ENCODE peak calls at places on chromosomes 16 and 17, in nine cellular contexts. One of them, this sample, is unnamed.

GRCh38 chr17:41793749-41794602 is 7.5 kb upstream of the JUP start:
- DNase-seq in AML-193: no peak
- DNase-seq in Calu3: no peak
- DNase-seq in A172: no peak
- DNase-seq in left colon: peak; percentile 51
- DNase-seq in M059J: peak; percentile 15
- DNase-seq in H7: peak; percentile 82
- DNase-seq in psoas muscle: no peak
- DNase-seq in NCI-H510A treated with DMSO at 0.1 percent for 48 hours: no peak
- DNase-seq in this sample: no peak

GRCh38 chr17:82374626-82375331 is 3.2 kb downstream of the UTS2R start:
- DNase-seq in AML-193: no peak
- DNase-seq in Calu3: no peak
- DNase-seq in A172: no peak
- DNase-seq in left colon: no peak
- DNase-seq in M059J: no peak
- DNase-seq in H7: peak; percentile 70
- DNase-seq in psoas muscle: peak; percentile 37
- DNase-seq in NCI-H510A treated with DMSO at 0.1 percent for 48 hours: peak; percentile 55
- DNase-seq in this sample: no peak

GRCh38 chr17:72702998-72703397 is 389.5 kb downstream of the SLC39A11 start:
- DNase-seq in AML-193: no peak
- DNase-seq in Calu3: no peak
- DNase-seq in A172: peak; percentile 79
- DNase-seq in left colon: no peak
- DNase-seq in M059J: peak; percentile 81
- DNase-seq in H7: no peak
- DNase-seq in psoas muscle: no peak
- DNase-seq in NCI-H510A treated with DMSO at 0.1 percent for 48 hours: no peak
- DNase-seq in this sample: peak; percentile 53

GRCh38 chr17:80956321-80957190 is 35.1 kb upstream of the CHMP6 start:
- DNase-seq in AML-193: no peak
- DNase-seq in Calu3: no peak
- DNase-seq in A172: no peak
- DNase-seq in left colon: no peak
- DNase-seq in M059J: no peak
- DNase-seq in H7: peak; percentile 62
- DNase-seq in psoas muscle: peak; percentile 49
- DNase-seq in NCI-H510A treated with DMSO at 0.1 percent for 48 hours: no peak
- DNase-seq in this sample: no peak

GRCh38 chr17:32281011-32281451 is 15.4 kb downstream of the RHBDL3 start:
- DNase-seq in AML-193: no peak
- DNase-seq in Calu3: peak; percentile 12
- DNase-seq in A172: no peak
- DNase-seq in left colon: no peak
- DNase-seq in M059J: no peak
- DNase-seq in H7: peak; percentile 84
- DNase-seq in psoas muscle: peak; percentile 66
- DNase-seq in NCI-H510A treated with DMSO at 0.1 percent for 48 hours: no peak
- DNase-seq in this sample: no peak

GRCh38 chr16:48561960-48562393 is 48.0 kb downstream of the N4BP1 start:
- DNase-seq in AML-193: no peak
- DNase-seq in Calu3: no peak
- DNase-seq in A172: no peak
- DNase-seq in left colon: no peak
- DNase-seq in M059J: peak; percentile 52
- DNase-seq in H7: no peak
- DNase-seq in psoas muscle: no peak
- DNase-seq in NCI-H510A treated with DMSO at 0.1 percent for 48 hours: no peak
- DNase-seq in this sample: no peak

GRCh38 chr16:89847930-89848297 is 19.6 kb downstream of the SPIRE2 start:
- DNase-seq in AML-193: no peak
- DNase-seq in Calu3: no peak
- DNase-seq in A172: no peak
- DNase-seq in left colon: peak; percentile 57
- DNase-seq in M059J: no peak
- DNase-seq in H7: peak; percentile 62
- DNase-seq in psoas muscle: no peak
- DNase-seq in NCI-H510A treated with DMSO at 0.1 percent for 48 hours: no peak
- DNase-seq in this sample: no peak

GRCh38 chr17:49798738-49799137 is 10.3 kb downstream of the KAT7 start:
- DNase-seq in AML-193: no peak
- DNase-seq in Calu3: no peak
- DNase-seq in A172: no peak
- DNase-seq in left colon: no peak
- DNase-seq in M059J: no peak
- DNase-seq in H7: no peak
- DNase-seq in psoas muscle: no peak
- DNase-seq in NCI-H510A treated with DMSO at 0.1 percent for 48 hours: no peak
- DNase-seq in this sample: no peak

GRCh38 chr17:42843358-42843934 is 934 bp upstream of the AOC2 start:
- DNase-seq in AML-193: peak; percentile 73
- DNase-seq in Calu3: peak; percentile 61
- DNase-seq in A172: peak; percentile 66
- DNase-seq in left colon: no peak
- DNase-seq in M059J: peak; percentile 59
- DNase-seq in H7: peak; percentile 91
- DNase-seq in psoas muscle: no peak
- DNase-seq in NCI-H510A treated with DMSO at 0.1 percent for 48 hours: peak; percentile 63
- DNase-seq in this sample: peak; percentile 63

GRCh38 chr16:56041556-56042140 is 149.6 kb upstream of the GNAO1 start:
- DNase-seq in AML-193: no peak
- DNase-seq in Calu3: peak; percentile 53
- DNase-seq in A172: peak; percentile 0
- DNase-seq in left colon: peak; percentile 6
- DNase-seq in M059J: peak; percentile 56
- DNase-seq in H7: peak; percentile 66
- DNase-seq in psoas muscle: no peak
- DNase-seq in NCI-H510A treated with DMSO at 0.1 percent for 48 hours: peak; percentile 20
- DNase-seq in this sample: peak; percentile 31

GRCh38 chr17:41695954-41696720 is 7.5 kb downstream of the EIF1 start:
- DNase-seq in AML-193: peak; percentile 93
- DNase-seq in Calu3: peak; percentile 84
- DNase-seq in A172: peak; percentile 71
- DNase-seq in left colon: peak; percentile 39
- DNase-seq in M059J: peak; percentile 86
- DNase-seq in H7: peak; percentile 81
- DNase-seq in psoas muscle: no peak
- DNase-seq in NCI-H510A treated with DMSO at 0.1 percent for 48 hours: peak; percentile 86
- DNase-seq in this sample: peak; percentile 73

GRCh38 chr17:43871947-43872690 is 25.1 kb downstream of the CD300LG start:
- DNase-seq in AML-193: no peak
- DNase-seq in Calu3: peak; percentile 66
- DNase-seq in A172: no peak
- DNase-seq in left colon: peak; percentile 84
- DNase-seq in M059J: peak; percentile 20
- DNase-seq in H7: peak; percentile 7
- DNase-seq in psoas muscle: no peak
- DNase-seq in NCI-H510A treated with DMSO at 0.1 percent for 48 hours: no peak
- DNase-seq in this sample: peak; percentile 36

GRCh38 chr16:33059206-33059605 is 134.8 kb upstream of the TP53TG3C start:
- DNase-seq in AML-193: no peak
- DNase-seq in Calu3: no peak
- DNase-seq in A172: no peak
- DNase-seq in left colon: no peak
- DNase-seq in M059J: no peak
- DNase-seq in H7: no peak
- DNase-seq in psoas muscle: peak; percentile 17
- DNase-seq in NCI-H510A treated with DMSO at 0.1 percent for 48 hours: no peak
- DNase-seq in this sample: no peak

GRCh38 chr16:19601083-19601976 is 45.8 kb downstream of the VPS35L start:
- DNase-seq in AML-193: peak; percentile 30
- DNase-seq in Calu3: peak; percentile 60
- DNase-seq in A172: peak; percentile 45
- DNase-seq in left colon: peak; percentile 22
- DNase-seq in M059J: peak; percentile 19
- DNase-seq in H7: peak; percentile 65
- DNase-seq in psoas muscle: no peak
- DNase-seq in NCI-H510A treated with DMSO at 0.1 percent for 48 hours: peak; percentile 57
- DNase-seq in this sample: peak; percentile 47

GRCh38 chr17:78510141-78510935 is 66.9 kb downstream of the DNAH17 start:
- DNase-seq in AML-193: no peak
- DNase-seq in Calu3: no peak
- DNase-seq in A172: no peak
- DNase-seq in left colon: no peak
- DNase-seq in M059J: no peak
- DNase-seq in H7: peak; percentile 39
- DNase-seq in psoas muscle: no peak
- DNase-seq in NCI-H510A treated with DMSO at 0.1 percent for 48 hours: no peak
- DNase-seq in this sample: no peak

GRCh38 chr17:41691031-41691777 is 2.5 kb downstream of the EIF1 start:
- DNase-seq in AML-193: no peak
- DNase-seq in Calu3: no peak
- DNase-seq in A172: no peak
- DNase-seq in left colon: no peak
- DNase-seq in M059J: no peak
- DNase-seq in H7: no peak
- DNase-seq in psoas muscle: no peak
- DNase-seq in NCI-H510A treated with DMSO at 0.1 percent for 48 hours: no peak
- DNase-seq in this sample: no peak

GRCh38 chr17:79707931-79708891 is 22.5 kb upstream of the ENPP7 start:
- DNase-seq in AML-193: peak; percentile 46
- DNase-seq in Calu3: peak; percentile 69
- DNase-seq in A172: peak; percentile 32
- DNase-seq in left colon: peak; percentile 50
- DNase-seq in M059J: no peak
- DNase-seq in H7: peak; percentile 91
- DNase-seq in psoas muscle: no peak
- DNase-seq in NCI-H510A treated with DMSO at 0.1 percent for 48 hours: peak; percentile 32
- DNase-seq in this sample: peak; percentile 73

GRCh38 chr16:79339863-79340262 is 260.7 kb downstream of the MAF start:
- DNase-seq in AML-193: no peak
- DNase-seq in Calu3: no peak
- DNase-seq in A172: no peak
- DNase-seq in left colon: no peak
- DNase-seq in M059J: no peak
- DNase-seq in H7: no peak
- DNase-seq in psoas muscle: no peak
- DNase-seq in NCI-H510A treated with DMSO at 0.1 percent for 48 hours: no peak
- DNase-seq in this sample: no peak

GRCh38 chr17:17051380-17051779 is 9.1 kb downstream of the MPRIP start:
- DNase-seq in AML-193: no peak
- DNase-seq in Calu3: no peak
- DNase-seq in A172: no peak
- DNase-seq in left colon: no peak
- DNase-seq in M059J: no peak
- DNase-seq in H7: peak; percentile 33
- DNase-seq in psoas muscle: no peak
- DNase-seq in NCI-H510A treated with DMSO at 0.1 percent for 48 hours: no peak
- DNase-seq in this sample: no peak

GRCh38 chr16:17275076-17275732 is 195.6 kb downstream of the XYLT1 start:
- DNase-seq in AML-193: no peak
- DNase-seq in Calu3: peak; percentile 83
- DNase-seq in A172: no peak
- DNase-seq in left colon: peak; percentile 90
- DNase-seq in M059J: peak; percentile 83
- DNase-seq in H7: no peak
- DNase-seq in psoas muscle: no peak
- DNase-seq in NCI-H510A treated with DMSO at 0.1 percent for 48 hours: peak; percentile 65
- DNase-seq in this sample: no peak

GRCh38 chr17:65698381-65699061 is 137.1 kb upstream of the AXIN2 start:
- DNase-seq in AML-193: no peak
- DNase-seq in Calu3: no peak
- DNase-seq in A172: peak; percentile 16
- DNase-seq in left colon: no peak
- DNase-seq in M059J: no peak
- DNase-seq in H7: no peak
- DNase-seq in psoas muscle: no peak
- DNase-seq in NCI-H510A treated with DMSO at 0.1 percent for 48 hours: no peak
- DNase-seq in this sample: no peak

GRCh38 chr17:80528521-80528920 is 16.1 kb upstream of the RPTOR start:
- DNase-seq in AML-193: no peak
- DNase-seq in Calu3: no peak
- DNase-seq in A172: no peak
- DNase-seq in left colon: no peak
- DNase-seq in M059J: no peak
- DNase-seq in H7: peak; percentile 65
- DNase-seq in psoas muscle: no peak
- DNase-seq in NCI-H510A treated with DMSO at 0.1 percent for 48 hours: no peak
- DNase-seq in this sample: no peak

GRCh38 chr17:31803494-31804213 is 55.4 kb downstream of the COPRS start:
- DNase-seq in AML-193: no peak
- DNase-seq in Calu3: no peak
- DNase-seq in A172: no peak
- DNase-seq in left colon: peak; percentile 18
- DNase-seq in M059J: peak; percentile 35
- DNase-seq in H7: no peak
- DNase-seq in psoas muscle: no peak
- DNase-seq in NCI-H510A treated with DMSO at 0.1 percent for 48 hours: peak; percentile 16
- DNase-seq in this sample: peak; percentile 31

GRCh38 chr16:59758848-59759247 is 1024.7 kb upstream of the GOT2 start:
- DNase-seq in AML-193: no peak
- DNase-seq in Calu3: no peak
- DNase-seq in A172: no peak
- DNase-seq in left colon: no peak
- DNase-seq in M059J: peak; percentile 65
- DNase-seq in H7: no peak
- DNase-seq in psoas muscle: no peak
- DNase-seq in NCI-H510A treated with DMSO at 0.1 percent for 48 hours: no peak
- DNase-seq in this sample: peak; percentile 38

GRCh38 chr16:21652451-21652850 is at the start of gene IGSF6:
- DNase-seq in AML-193: peak; percentile 36
- DNase-seq in Calu3: no peak
- DNase-seq in A172: no peak
- DNase-seq in left colon: no peak
- DNase-seq in M059J: no peak
- DNase-seq in H7: no peak
- DNase-seq in psoas muscle: no peak
- DNase-seq in NCI-H510A treated with DMSO at 0.1 percent for 48 hours: no peak
- DNase-seq in this sample: no peak

GRCh38 chr16:56960681-56961281 is 969 bp upstream of the CETP start:
- DNase-seq in AML-193: no peak
- DNase-seq in Calu3: no peak
- DNase-seq in A172: no peak
- DNase-seq in left colon: no peak
- DNase-seq in M059J: peak; percentile 39
- DNase-seq in H7: no peak
- DNase-seq in psoas muscle: peak; percentile 21
- DNase-seq in NCI-H510A treated with DMSO at 0.1 percent for 48 hours: no peak
- DNase-seq in this sample: no peak

GRCh38 chr16:62738631-62739030 is 702.4 kb upstream of the CDH8 start:
- DNase-seq in AML-193: no peak
- DNase-seq in Calu3: no peak
- DNase-seq in A172: no peak
- DNase-seq in left colon: no peak
- DNase-seq in M059J: no peak
- DNase-seq in H7: no peak
- DNase-seq in psoas muscle: no peak
- DNase-seq in NCI-H510A treated with DMSO at 0.1 percent for 48 hours: no peak
- DNase-seq in this sample: no peak

GRCh38 chr16:878071-878784 is 77.7 kb upstream of the GNG13 start:
- DNase-seq in AML-193: no peak
- DNase-seq in Calu3: no peak
- DNase-seq in A172: no peak
- DNase-seq in left colon: no peak
- DNase-seq in M059J: peak; percentile 10
- DNase-seq in H7: peak; percentile 92
- DNase-seq in psoas muscle: peak; percentile 46
- DNase-seq in NCI-H510A treated with DMSO at 0.1 percent for 48 hours: no peak
- DNase-seq in this sample: no peak

GRCh38 chr17:80666867-80667266 is 122.2 kb downstream of the RPTOR start:
- DNase-seq in AML-193: no peak
- DNase-seq in Calu3: no peak
- DNase-seq in A172: no peak
- DNase-seq in left colon: no peak
- DNase-seq in M059J: no peak
- DNase-seq in H7: no peak
- DNase-seq in psoas muscle: peak; percentile 15
- DNase-seq in NCI-H510A treated with DMSO at 0.1 percent for 48 hours: no peak
- DNase-seq in this sample: no peak

GRCh38 chr17:29384901-29385300 is 5.3 kb upstream of the TAOK1 start:
- DNase-seq in AML-193: no peak
- DNase-seq in Calu3: peak; percentile 10
- DNase-seq in A172: peak; percentile 30
- DNase-seq in left colon: no peak
- DNase-seq in M059J: peak; percentile 56
- DNase-seq in H7: no peak
- DNase-seq in psoas muscle: no peak
- DNase-seq in NCI-H510A treated with DMSO at 0.1 percent for 48 hours: no peak
- DNase-seq in this sample: peak; percentile 33